ENCODE peak calls at places on chromosomes 1 and 21, in five cellular contexts. Q, G, J, M and O are unnamed samples.

GRCh38 chr1:212774584-212774983 is 17.0 kb downstream of the NSL1 start:
- DNase-seq in J (no peak), Q (no peak), M (no peak), G (no peak), O (no peak)

GRCh38 chr1:53112271-53112774 is 30.1 kb downstream of the SLC1A7 start:
- DNase-seq in J (no peak), M (no peak), Q (no peak), G (no peak), O (no peak)

GRCh38 chr1:3456964-3457909 is 2.8 kb downstream of the ARHGEF16 start:
- DNase-seq in J (no peak), G (no peak), Q (no peak), M (no peak), O (no peak)

GRCh38 chr1:67750690-67751052 is 65.7 kb downstream of the GADD45A start:
- DNase-seq in G (no peak), Q (no peak), J (no peak), M (no peak), O (no peak)

GRCh38 chr1:231600461-231600976 is 26.1 kb upstream of the DISC1 start:
- DNase-seq in J (no peak), G (peak), Q (no peak), M (no peak), O (no peak)

GRCh38 chr1:167477962-167478361 is 40.4 kb downstream of the CD247 start:
- DNase-seq in G (no peak), Q (no peak), M (no peak), J (no peak), O (no peak)

GRCh38 chr1:193066606-193067005 is 7.2 kb downstream of the RO60 start:
- DNase-seq in G (no peak), Q (no peak), J (no peak), M (no peak), O (no peak)

GRCh38 chr1:214688891-214689290 is 85.9 kb downstream of the CENPF start:
- DNase-seq in Q (no peak), G (no peak), J (no peak), M (no peak), O (no peak)

GRCh38 chr1:209755926-209756607 is at the start of gene TRAF3IP3:
- DNase-seq in J (peak), G (no peak), Q (no peak), M (no peak), O (no peak)

GRCh38 chr1:237041795-237042466 is at the start of gene RYR2:
- DNase-seq in J (no peak), Q (no peak), M (peak), G (no peak), O (no peak)

GRCh38 chr1:237042892-237043576 is 1.1 kb downstream of the RYR2 start:
- DNase-seq in M (no peak), G (no peak), J (no peak), Q (no peak), O (no peak)

GRCh38 chr1:237040823-237041222 is 1.2 kb upstream of the RYR2 start:
- DNase-seq in J (no peak), G (no peak), M (no peak), Q (no peak), O (no peak)

GRCh38 chr1:237042467-237042891 is 495 bp downstream of the RYR2 start:
- DNase-seq in Q (no peak), M (no peak), J (no peak), G (no peak), O (no peak)

GRCh38 chr1:237041461-237041794 is 556 bp upstream of the RYR2 start:
- DNase-seq in Q (no peak), M (no peak), J (no peak), G (no peak), O (no peak)
- TF ChIP-seq CTCF in Q (no peak), M (no peak), J (no peak), G (no peak), O (no peak)

GRCh38 chr1:197222025-197222685 is 45.9 kb upstream of the CRB1 start:
- DNase-seq in J (no peak), G (no peak), M (no peak), Q (no peak), O (no peak)

GRCh38 chr1:197218857-197219256 is 49.2 kb upstream of the CRB1 start:
- DNase-seq in Q (no peak), G (no peak), J (no peak), M (no peak), O (no peak)

GRCh38 chr1:197222780-197223179 is 45.3 kb upstream of the CRB1 start:
- DNase-seq in M (no peak), J (no peak), Q (no peak), G (no peak), O (no peak)

DNA sequence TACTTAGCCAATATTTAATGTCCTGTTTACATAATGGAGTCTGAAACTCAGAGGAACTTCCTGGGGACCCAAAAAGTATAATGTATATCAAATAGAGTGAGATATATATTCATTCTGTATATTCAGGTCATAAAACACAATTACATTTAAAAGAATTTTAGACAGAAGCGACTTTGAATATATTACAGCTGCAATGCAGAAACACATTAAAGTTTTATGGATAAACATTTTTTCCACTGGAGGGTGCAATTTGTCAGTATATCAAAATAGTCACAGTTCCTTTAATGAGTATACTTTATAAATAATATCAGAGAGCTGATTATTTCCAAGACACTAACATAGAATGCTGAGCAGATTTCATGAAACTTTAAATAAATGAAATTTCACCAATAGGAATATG is 43.9 kb upstream of the CRB1 start:
- DNase-seq in J (no peak), M (no peak), G (no peak), Q (no peak), O (no peak)
- TF ChIP-seq CTCF in J (no peak), M (no peak), G (no peak), Q (no peak), O (no peak)

DNA sequence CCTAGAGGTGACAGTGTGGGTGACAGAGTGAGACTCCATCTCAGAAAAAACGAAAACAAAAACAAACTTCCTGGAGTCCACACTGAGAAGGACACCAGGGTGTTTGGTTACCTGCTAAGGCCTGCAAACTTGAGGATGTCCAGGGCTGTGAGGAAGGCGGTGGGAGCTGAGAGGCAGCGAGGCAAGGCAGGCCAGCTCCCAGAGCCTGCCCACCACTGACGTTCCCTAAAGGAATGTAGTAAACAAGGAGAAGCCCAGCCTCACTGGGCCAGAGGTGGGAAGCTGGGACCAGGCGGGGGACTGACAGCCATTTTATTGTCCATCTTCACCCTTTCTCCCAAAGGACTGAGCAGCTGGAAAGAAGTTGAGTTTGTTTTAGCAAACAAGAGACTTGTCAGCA is 24.1 kb downstream of the SHISA4 start:
- DNase-seq in M (no peak), J (no peak), G (no peak), Q (peak), O (no peak)
- TF ChIP-seq CTCF in M (no peak), J (no peak), G (no peak), Q (no peak), O (no peak)

GRCh38 chr1:18794066-18794465 is 65.4 kb downstream of the TAS1R2 start:
- DNase-seq in G (no peak), M (no peak), Q (no peak), J (no peak), O (no peak)

GRCh38 chr1:18792747-18793146 is 66.7 kb downstream of the TAS1R2 start:
- DNase-seq in J (no peak), M (no peak), G (no peak), Q (no peak), O (no peak)

GRCh38 chr1:18795002-18795689 is 64.3 kb downstream of the TAS1R2 start:
- DNase-seq in M (no peak), G (no peak), Q (no peak), J (no peak), O (no peak)

GRCh38 chr1:18793164-18793563 is 66.3 kb downstream of the TAS1R2 start:
- DNase-seq in Q (no peak), G (no peak), M (no peak), J (no peak), O (no peak)

DNA sequence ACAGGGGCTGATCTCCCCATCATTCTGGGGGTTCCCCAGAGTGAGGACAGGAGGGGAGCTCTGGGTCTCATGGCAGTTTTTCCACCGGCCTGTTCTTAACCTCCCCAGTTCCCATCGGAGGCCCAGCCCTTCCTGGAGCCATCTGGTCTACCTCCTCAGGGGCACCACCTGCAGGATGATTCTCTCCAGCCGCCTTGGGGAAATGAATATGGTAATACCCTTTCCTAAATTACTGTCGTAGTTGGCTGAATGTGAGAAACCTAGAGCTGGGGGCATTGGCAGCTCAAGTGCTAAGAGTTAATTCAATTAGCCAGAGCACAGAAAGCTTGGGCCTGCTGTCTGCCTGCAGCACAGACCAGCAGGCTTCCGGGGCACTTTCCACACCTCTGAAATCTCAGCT is 64.9 kb downstream of the TAS1R2 start:
- DNase-seq in G (no peak), M (peak), J (no peak), Q (no peak), O (no peak)
- TF ChIP-seq CTCF in G (no peak), M (peak), J (no peak), Q (no peak), O (no peak)

GRCh38 chr1:47333922-47334764 is 553 bp downstream of the CMPK1 start:
- DNase-seq in M (peak), J (peak), G (no peak), Q (peak), O (peak)

GRCh38 chr1:47332779-47333577 is 612 bp upstream of the CMPK1 start:
- DNase-seq in G (no peak), J (no peak), M (no peak), Q (no peak), O (no peak)

GRCh38 chr1:47331875-47332274 is 1.7 kb upstream of the CMPK1 start:
- DNase-seq in Q (no peak), M (no peak), J (no peak), G (no peak), O (no peak)

GRCh38 chr1:47334765-47335435 is 1.3 kb downstream of the CMPK1 start:
- DNase-seq in M (no peak), Q (no peak), J (no peak), G (no peak), O (no peak)

GRCh38 chr1:47333578-47333921 is at the start of gene CMPK1:
- DNase-seq in Q (peak), M (peak), J (peak), G (peak), O (peak)
- TF ChIP-seq CTCF in Q (no peak), M (no peak), J (no peak), G (no peak), O (no peak)

GRCh38 chr1:96521994-96522760 is 199.4 kb upstream of the PTBP2 start:
- DNase-seq in Q (no peak), G (no peak), J (no peak), M (no peak), O (no peak)

GRCh38 chr1:96522927-96523326 is 198.7 kb upstream of the PTBP2 start:
- DNase-seq in J (no peak), Q (no peak), G (no peak), M (no peak), O (no peak)

GRCh38 chr1:96520542-96520941 is 201.0 kb upstream of the PTBP2 start:
- DNase-seq in J (no peak), M (no peak), G (no peak), Q (no peak), O (no peak)

GRCh38 chr1:96525657-96526613 is 195.6 kb upstream of the PTBP2 start:
- DNase-seq in M (no peak), G (no peak), Q (no peak), J (no peak), O (no peak)

GRCh38 chr1:96524100-96524499 is 197.5 kb upstream of the PTBP2 start:
- DNase-seq in G (no peak), J (no peak), Q (no peak), M (no peak), O (no peak)
- TF ChIP-seq CTCF in G (no peak), J (no peak), Q (no peak), M (no peak), O (no peak)

GRCh38 chr1:63917571-63918394 is 144.0 kb downstream of the ROR1 start:
- DNase-seq in M (peak), J (no peak), G (no peak), Q (no peak), O (no peak)
- TF ChIP-seq CTCF in M (peak), J (peak), G (peak), Q (no peak), O (no peak)

GRCh38 chr1:106360252-106360651 is 696.2 kb upstream of the PRMT6 start:
- DNase-seq in M (no peak), J (no peak), G (no peak), Q (no peak), O (no peak)
- TF ChIP-seq CTCF in M (no peak), J (peak), G (no peak), Q (no peak), O (no peak)

GRCh38 chr21:45280178-45280821 is 7.4 kb downstream of the POFUT2 start:
- DNase-seq in Q (no peak), M (peak), J (no peak), G (no peak), O (no peak)

GRCh38 chr21:45278156-45278911 is 9.4 kb downstream of the POFUT2 start:
- DNase-seq in Q (no peak), J (no peak), M (peak), G (no peak), O (no peak)

GRCh38 chr21:45279446-45280177 is 8.1 kb downstream of the POFUT2 start:
- DNase-seq in G (no peak), J (no peak), Q (peak), M (peak), O (no peak)

GRCh38 chr21:45277101-45278045 is 10.3 kb downstream of the POFUT2 start:
- DNase-seq in M (peak), Q (peak), G (no peak), J (no peak), O (no peak)

GRCh38 chr21:45276620-45277019 is 11.1 kb downstream of the POFUT2 start:
- DNase-seq in Q (peak), J (no peak), G (no peak), M (peak), O (no peak)
- TF ChIP-seq CTCF in Q (no peak), J (no peak), G (no peak), M (no peak), O (no peak)

GRCh38 chr1:27429029-27429425 is 36.6 kb downstream of the GPR3 start:
- DNase-seq in G (no peak), M (no peak), Q (no peak), J (no peak), O (no peak)

GRCh38 chr1:27427329-27427728 is 34.9 kb downstream of the GPR3 start:
- DNase-seq in J (no peak), G (no peak), Q (no peak), M (no peak), O (no peak)

GRCh38 chr1:27428316-27429028 is 36.0 kb downstream of the GPR3 start:
- DNase-seq in M (no peak), J (no peak), G (no peak), Q (no peak), O (no peak)

GRCh38 chr1:27427836-27428315 is 35.5 kb downstream of the GPR3 start:
- DNase-seq in G (no peak), J (no peak), Q (no peak), M (no peak), O (no peak)

GRCh38 chr1:27430903-27431653 is 38.7 kb downstream of the GPR3 start:
- DNase-seq in G (no peak), Q (no peak), M (no peak), J (no peak), O (no peak)
- TF ChIP-seq CTCF in G (no peak), Q (no peak), M (no peak), J (no peak), O (no peak)